ENCODE peak calls at places on chromosomes 13 and 19, in ten cellular contexts. V is fibroblast of lung; W is CD8-positive, alpha-beta T cell; C is ascending aorta; X is adrenal gland; A is ovary; G is uterus; N is breast epithelium; O is neural progenitor cell; B is H9. S is an unnamed sample.

GRCh38 chr19:14167013-14167593 is 30.7 kb upstream of the ASF1B start:
- DNase-seq in B (no peak), C (no peak), A (no peak), G (no peak), W (no peak), O (no peak), N (no peak), X (no peak), V (no peak), S (peak; percentile 26)

GRCh38 chr13:81686877-81687276 is 1346.0 kb upstream of the SPRY2 start:
- DNase-seq in W (no peak), N (no peak), B (no peak), X (peak; percentile 11), A (no peak), G (no peak), C (no peak), O (no peak), V (peak; percentile 1), S (no peak)

GRCh38 chr19:48619692-48620565 is 623 bp downstream of the SPHK2 start:
- DNase-seq in V (no peak), N (no peak), X (peak; percentile 26), G (no peak), W (no peak), B (peak; percentile 30), A (no peak), C (no peak), O (no peak), S (no peak)

GRCh38 chr19:50264483-50265186 is 61.2 kb downstream of the MYH14 start:
- DNase-seq in O (no peak), V (no peak), W (no peak), G (no peak), B (peak; percentile 60), N (no peak), A (no peak), C (no peak), X (no peak), S (no peak)

GRCh38 chr19:50266041-50266440 is 62.6 kb downstream of the MYH14 start:
- DNase-seq in O (no peak), N (no peak), B (no peak), V (no peak), W (no peak), C (no peak), A (no peak), X (no peak), G (no peak), S (no peak)

GRCh38 chr19:52648336-52648990 is 10.3 kb upstream of the ZNF83 start:
- DNase-seq in X (no peak), B (no peak), V (peak; percentile 85), C (no peak), G (no peak), N (no peak), O (no peak), W (no peak), A (no peak), S (no peak)

GRCh38 chr19:16449330-16449961 is 22.3 kb downstream of the EPS15L1 start:
- DNase-seq in C (no peak), G (no peak), V (peak; percentile 34), A (no peak), W (no peak), O (no peak), X (no peak), N (no peak), B (no peak), S (peak; percentile 72)

GRCh38 chr13:96551540-96551939 is 442.7 kb downstream of the OXGR1 start:
- DNase-seq in C (no peak), A (no peak), X (no peak), G (no peak), N (no peak), O (no peak), V (no peak), W (no peak), B (no peak), S (no peak)

GRCh38 chr19:7202888-7203287 is 91.3 kb downstream of the INSR start:
- DNase-seq in V (no peak), C (no peak), B (no peak), A (no peak), O (no peak), W (no peak), G (no peak), N (no peak), X (no peak), S (no peak)
- H3K4me1 ChIP-seq in V (no peaks in the 10 kb centered on the region), C (peaks cover 6% of the 10 kb centered on the region), B (no peaks in the 10 kb centered on the region), A (peaks cover 18% of the 10 kb centered on the region), O (no peaks in the 10 kb centered on the region), W (peaks cover 16% of the 10 kb centered on the region), G (no peaks in the 10 kb centered on the region), N (no peaks in the 10 kb centered on the region), X (peaks cover 34% of the 10 kb centered on the region), S (peaks cover 10% of the 10 kb centered on the region)

GRCh38 chr13:112968380-112968909 is 569 bp upstream of the MCF2L start:
- DNase-seq in A (peak; percentile 64), B (no peak), O (peak; percentile 43), N (peak; percentile 69), G (no peak), V (no peak), X (peak; percentile 45), W (peak; percentile 48), C (no peak), S (peak; percentile 67)
- H3K27me3 ChIP-seq in A (no peaks in the 10 kb centered on the region), B (no peaks in the 10 kb centered on the region), O (peaks cover 39% of the 10 kb centered on the region), N (no peaks in the 10 kb centered on the region), G (no peaks in the 10 kb centered on the region), V (peaks cover 33% of the 10 kb centered on the region), X (peaks cover 24% of the 10 kb centered on the region), W (no peaks in the 10 kb centered on the region), C (no peaks in the 10 kb centered on the region), S (no peaks in the 10 kb centered on the region)

GRCh38 chr13:80465321-80465720 is 124.4 kb upstream of the SPRY2 start:
- DNase-seq in V (no peak), A (no peak), G (no peak), O (no peak), B (no peak), W (no peak), X (no peak), C (no peak), N (no peak), S (no peak)

GRCh38 chr13:80475718-80476117 is 134.8 kb upstream of the SPRY2 start:
- DNase-seq in G (no peak), V (no peak), N (no peak), W (no peak), O (peak; percentile 23), C (no peak), A (no peak), B (no peak), X (no peak), S (no peak)

GRCh38 chr13:80473695-80474094 is 132.8 kb upstream of the SPRY2 start:
- DNase-seq in A (no peak), B (no peak), C (no peak), X (no peak), W (no peak), G (no peak), V (peak; percentile 36), O (no peak), N (no peak), S (no peak)

GRCh38 chr13:80469105-80469840 is 128.3 kb upstream of the SPRY2 start:
- DNase-seq in W (no peak), X (no peak), V (no peak), O (no peak), N (no peak), A (no peak), C (no peak), B (no peak), G (no peak), S (no peak)

DNA sequence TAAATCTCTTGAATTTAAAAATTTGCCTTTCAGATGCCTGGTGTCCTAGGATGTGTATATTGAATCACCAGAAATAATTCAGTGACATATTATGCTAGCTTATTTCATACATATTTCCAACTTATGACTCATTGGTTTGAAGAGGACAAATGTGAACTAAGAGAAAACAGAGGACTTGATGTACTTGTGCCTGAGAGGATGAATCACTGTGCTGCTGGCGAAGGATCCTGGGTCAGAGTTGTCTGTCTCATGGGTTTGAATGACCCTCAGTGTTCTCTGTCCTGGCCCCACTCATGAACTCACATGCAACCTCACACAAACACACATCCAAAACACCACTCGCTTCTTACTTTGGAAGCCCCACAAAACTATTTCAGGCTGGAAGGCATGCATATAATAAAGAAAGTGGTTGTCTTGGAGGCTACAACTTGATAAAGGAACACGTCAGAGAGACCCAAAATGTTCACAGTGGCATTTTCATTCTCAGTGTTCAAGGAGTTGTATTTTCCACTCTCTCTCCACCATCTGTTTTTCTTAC is 129.0 kb upstream of the SPRY2 start:
- DNase-seq in W (no peak), C (peak; percentile 93), A (no peak), B (no peak), G (peak; percentile 79), N (no peak), O (no peak), X (peak; percentile 60), V (peak; percentile 82), S (no peak)
- H3K27ac ChIP-seq in W (no peak overlapping the region), C (peak overlapping the region; percentile 85), A (no peak overlapping the region), B (no peak overlapping the region), G (peak overlapping the region; percentile 78), N (peak overlapping the region; percentile 97), O (no peak overlapping the region), X (no peak overlapping the region), V (no peak overlapping the region), S (no peak overlapping the region)

DNA sequence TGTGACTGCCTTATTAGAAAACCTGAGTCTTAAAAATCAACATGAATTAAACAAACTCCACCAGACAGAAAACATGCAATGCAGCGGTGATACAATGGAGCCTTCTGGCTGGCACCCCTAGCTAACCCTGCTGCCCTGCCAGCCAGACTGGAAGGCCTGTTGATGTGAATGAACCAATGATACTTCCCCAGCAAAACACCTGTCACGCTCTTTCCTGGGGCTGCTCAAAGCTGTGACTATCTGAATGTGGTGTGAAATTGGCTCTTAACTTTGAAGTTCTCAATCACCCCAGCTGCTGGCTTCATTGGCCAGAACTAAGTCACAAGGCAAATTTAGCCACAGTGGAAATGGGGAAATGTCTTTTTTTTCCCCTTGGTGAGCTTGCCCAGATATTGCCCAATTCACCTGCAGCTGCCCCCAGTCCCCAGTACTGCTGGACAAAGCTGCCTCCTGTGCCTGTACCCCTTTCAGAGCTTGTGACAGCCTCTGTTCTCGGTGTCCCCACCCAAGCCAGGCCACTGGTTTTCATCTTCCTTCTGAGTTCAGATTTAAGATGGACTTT is 147.3 kb downstream of the SLC7A1 start:
- DNase-seq in V (no peak), A (no peak), G (no peak), N (no peak), O (no peak), C (no peak), B (no peak), X (no peak), W (no peak), S (no peak)
- H3K4me1 ChIP-seq in V (no peaks in the 10 kb centered on the region), A (no peaks in the 10 kb centered on the region), G (no peaks in the 10 kb centered on the region), N (no peaks in the 10 kb centered on the region), O (no peaks in the 10 kb centered on the region), C (no peaks in the 10 kb centered on the region), B (peaks cover 4% of the 10 kb centered on the region), X (no peaks in the 10 kb centered on the region), W (no peaks in the 10 kb centered on the region), S (no peaks in the 10 kb centered on the region)

DNA sequence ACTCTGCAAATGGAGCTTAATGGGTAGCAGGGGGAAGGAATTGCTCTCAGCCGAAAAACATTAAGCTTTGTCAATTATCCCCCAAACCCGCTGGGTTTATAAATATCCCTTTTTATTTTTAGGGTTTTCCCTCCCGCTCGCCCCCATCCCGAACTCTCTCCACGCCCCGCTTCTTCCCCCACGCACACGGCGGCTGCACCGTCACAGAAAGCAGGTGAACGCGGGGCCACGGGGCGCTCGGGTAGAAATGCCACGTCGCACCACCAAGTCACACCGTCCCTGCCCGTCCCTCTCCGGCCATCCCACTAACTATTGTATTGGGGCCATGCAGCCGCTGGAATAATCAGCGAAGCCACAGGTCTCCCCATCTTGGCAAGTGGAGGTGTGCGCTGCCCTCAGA is 3.5 kb downstream of the PTPRS start:
- DNase-seq in W (no peak), G (no peak), V (no peak), N (no peak), O (no peak), X (no peak), B (no peak), A (no peak), C (no peak), S (no peak)
- H3K27me3 ChIP-seq in W (peaks cover 39% of the 10 kb centered on the region), G (peaks cover 20% of the 10 kb centered on the region), V (peaks cover 20% of the 10 kb centered on the region), N (peaks cover 3% of the 10 kb centered on the region), O (peaks cover 13% of the 10 kb centered on the region), X (peaks cover 12% of the 10 kb centered on the region), B (peaks cover 6% of the 10 kb centered on the region), A (no peaks in the 10 kb centered on the region), C (peaks cover 4% of the 10 kb centered on the region), S (peaks cover 28% of the 10 kb centered on the region)

S was measured in CD4-positive, alpha-beta memory T cell.